ENCODE peak calls at places on chromosomes 12 and 14, in seven cellular contexts. N is T-helper 2 cell; C is EL; A is A172; S is neural crest cell; P is nucleus accumbens; R is effector memory CD4-positive, alpha-beta T cell. Z is an unnamed sample.
A peak's percentile ranks its signal among the peaks of the same experiment; 100 is the strongest.

GRCh38 chr14:67940476-67940875 is 120.9 kb downstream of the RAD51B start:
- DNase-seq in N (no peak), R (no peak), A (no peak), S (no peak), P (no peak), C (no peak), Z (no peak)

GRCh38 chr14:38143651-38144505 is 63.8 kb upstream of the SSTR1 start:
- DNase-seq in C (peak; percentile 93), R (no peak), N (no peak), A (peak; percentile 59), S (no peak), P (no peak), Z (no peak)

GRCh38 chr14:69685217-69685616 is 73.8 kb downstream of the SUSD6 start:
- DNase-seq in S (no peak), C (no peak), N (peak; percentile 46), P (no peak), A (peak; percentile 6), R (no peak), Z (no peak)

GRCh38 chr12:88111074-88111652 is 30.7 kb downstream of the CEP290 start:
- DNase-seq in P (no peak), C (peak; percentile 55), A (peak; percentile 36), N (no peak), S (no peak), R (no peak), Z (peak; percentile 36)

GRCh38 chr12:43316506-43316905 is 235.5 kb downstream of the ADAMTS20 start:
- DNase-seq in R (no peak), N (no peak), A (no peak), C (no peak), P (no peak), S (no peak), Z (no peak)

GRCh38 chr14:52835122-52835903 is 43.9 kb upstream of the GNPNAT1 start:
- DNase-seq in P (no peak), S (no peak), R (no peak), C (peak; percentile 89), A (peak; percentile 78), N (no peak), Z (no peak)

GRCh38 chr12:49942921-49943662 is 7.4 kb upstream of the AQP2 start:
- DNase-seq in P (no peak), N (no peak), S (no peak), R (no peak), C (no peak), A (no peak), Z (no peak)

GRCh38 chr12:84822541-84822940 is 90.1 kb downstream of the SLC6A15 start:
- DNase-seq in C (peak; percentile 13), R (no peak), P (no peak), N (no peak), A (peak; percentile 25), S (no peak), Z (no peak)

GRCh38 chr14:73795974-73796373 is 55.7 kb upstream of the PTGR2 start:
- DNase-seq in P (no peak), S (no peak), A (peak; percentile 82), R (no peak), C (peak; percentile 94), N (no peak), Z (peak; percentile 61)

GRCh38 chr14:49957089-49957852 is 64.4 kb downstream of the ARF6 start:
- DNase-seq in C (no peak), S (no peak), A (no peak), P (no peak), R (no peak), N (no peak), Z (no peak)